ENCODE peak calls at places on chromosomes 16 and 17, in seven cellular contexts. One of them, this sample, is unnamed.

GRCh38 chr17:34222732-34223486 is 32.2 kb upstream of the CCL2 start:
- DNase-seq in HCT116: no peak
- DNase-seq in HepG2: no peak
- DNase-seq in A549: no peak
- DNase-seq in H1: no peak
- DNase-seq in SK-N-SH: no peak
- DNase-seq in K562: no peak
- DNase-seq in this sample: no peak

GRCh38 chr17:77811521-77811920 is 147.0 kb upstream of the TNRC6C start:
- DNase-seq in HCT116: no peak
- DNase-seq in HepG2: no peak
- DNase-seq in A549: no peak
- DNase-seq in H1: no peak
- DNase-seq in SK-N-SH: no peak
- DNase-seq in K562: no peak
- DNase-seq in this sample: no peak

GRCh38 chr17:59154335-59154720 is 658 bp downstream of the SKA2 start:
- DNase-seq in HCT116: no peak
- DNase-seq in HepG2: peak
- DNase-seq in A549: peak
- DNase-seq in H1: peak
- DNase-seq in SK-N-SH: peak
- DNase-seq in K562: peak
- DNase-seq in this sample: peak

GRCh38 chr17:6706996-6707395 is 6.2 kb downstream of the SLC13A5 start:
- DNase-seq in HCT116: no peak
- DNase-seq in HepG2: no peak
- DNase-seq in A549: no peak
- DNase-seq in H1: no peak
- DNase-seq in SK-N-SH: no peak
- DNase-seq in K562: no peak
- DNase-seq in this sample: no peak

GRCh38 chr16:81633680-81634379 is 145.3 kb upstream of the PLCG2 start:
- DNase-seq in HCT116: no peak
- DNase-seq in HepG2: no peak
- DNase-seq in A549: no peak
- DNase-seq in H1: no peak
- DNase-seq in SK-N-SH: no peak
- DNase-seq in K562: peak
- DNase-seq in this sample: no peak

GRCh38 chr17:43846963-43847369 is at the start of gene CD300LG:
- DNase-seq in HCT116: no peak
- DNase-seq in HepG2: no peak
- DNase-seq in A549: no peak
- DNase-seq in H1: peak
- DNase-seq in SK-N-SH: peak
- DNase-seq in K562: no peak
- DNase-seq in this sample: no peak

GRCh38 chr17:13635951-13636350 is 34.2 kb upstream of the HS3ST3A1 start:
- DNase-seq in HCT116: no peak
- DNase-seq in HepG2: no peak
- DNase-seq in A549: no peak
- DNase-seq in H1: no peak
- DNase-seq in SK-N-SH: no peak
- DNase-seq in K562: no peak
- DNase-seq in this sample: no peak

GRCh38 chr17:70896843-70897242 is 727.5 kb downstream of the KCNJ2 start:
- DNase-seq in HCT116: no peak
- DNase-seq in HepG2: no peak
- DNase-seq in A549: no peak
- DNase-seq in H1: no peak
- DNase-seq in SK-N-SH: no peak
- DNase-seq in K562: no peak
- DNase-seq in this sample: no peak

GRCh38 chr16:4233431-4233830 is 8.4 kb downstream of the SRL start:
- DNase-seq in HCT116: no peak
- DNase-seq in HepG2: no peak
- DNase-seq in A549: no peak
- DNase-seq in H1: no peak
- DNase-seq in SK-N-SH: no peak
- DNase-seq in K562: no peak
- DNase-seq in this sample: peak

GRCh38 chr17:82772026-82772425 is 20.2 kb downstream of the TBCD start:
- DNase-seq in HCT116: no peak
- DNase-seq in HepG2: peak
- DNase-seq in A549: peak
- DNase-seq in H1: no peak
- DNase-seq in SK-N-SH: no peak
- DNase-seq in K562: no peak
- DNase-seq in this sample: peak

GRCh38 chr17:82765357-82765756 is 13.5 kb downstream of the TBCD start:
- DNase-seq in HCT116: no peak
- DNase-seq in HepG2: no peak
- DNase-seq in A549: no peak
- DNase-seq in H1: no peak
- DNase-seq in SK-N-SH: no peak
- DNase-seq in K562: peak
- DNase-seq in this sample: no peak

GRCh38 chr17:82769041-82769440 is 17.2 kb downstream of the TBCD start:
- DNase-seq in HCT116: no peak
- DNase-seq in HepG2: no peak
- DNase-seq in A549: no peak
- DNase-seq in H1: no peak
- DNase-seq in SK-N-SH: peak
- DNase-seq in K562: no peak
- DNase-seq in this sample: no peak

DNA sequence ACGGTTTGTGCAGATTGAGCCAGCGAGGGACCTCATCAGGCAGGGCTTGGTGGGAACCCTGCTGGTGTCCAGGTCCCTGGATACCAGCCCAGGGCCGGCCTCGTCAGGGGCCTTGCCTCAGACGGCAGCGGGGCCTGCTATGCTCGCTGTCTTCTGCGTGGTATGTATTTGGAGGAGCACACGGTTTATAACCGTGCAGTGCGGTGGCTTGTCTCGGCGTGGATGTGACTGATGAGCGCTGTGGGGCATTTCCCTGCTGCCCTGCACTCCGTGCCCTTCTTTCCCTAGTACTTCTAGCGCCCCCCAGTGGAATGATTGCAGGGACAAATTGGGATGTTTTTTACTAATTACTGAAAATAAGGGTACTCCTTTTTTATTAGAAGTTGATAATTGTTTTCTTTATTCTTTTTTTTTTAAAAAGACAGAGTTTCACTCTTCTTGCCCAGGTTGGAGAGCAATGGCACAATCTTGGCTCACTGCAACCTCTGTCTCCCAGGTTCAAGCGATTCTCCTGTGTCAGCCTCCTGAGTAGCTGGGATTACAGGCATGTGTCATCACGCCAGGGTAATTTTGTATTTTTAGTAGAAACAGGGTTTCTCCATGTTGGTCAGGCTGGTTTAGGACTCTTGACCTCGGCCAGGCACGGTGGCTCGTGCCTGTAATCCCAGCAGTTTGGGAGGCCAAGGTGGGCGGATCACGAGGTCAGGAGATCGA is 15.3 kb downstream of the TBCD start:
- DNase-seq in HCT116: no peak
- DNase-seq in HepG2: peak
- DNase-seq in A549: peak
- DNase-seq in H1: peak
- DNase-seq in SK-N-SH: peak
- DNase-seq in K562: peak
- DNase-seq in this sample: peak
- TF ChIP-seq RAD21 in HCT116: peak
- TF ChIP-seq RAD21 in HepG2: peak
- TF ChIP-seq RAD21 in A549: peak
- TF ChIP-seq RAD21 in H1: peak
- TF ChIP-seq RAD21 in SK-N-SH: peak
- TF ChIP-seq RAD21 in K562: peak
- TF ChIP-seq RAD21 in this sample: peak

GRCh38 chr17:66185842-66186241 is 6.1 kb downstream of the CEP112 start:
- DNase-seq in HCT116: no peak
- DNase-seq in HepG2: no peak
- DNase-seq in A549: no peak
- DNase-seq in H1: no peak
- DNase-seq in SK-N-SH: no peak
- DNase-seq in K562: no peak
- DNase-seq in this sample: no peak

GRCh38 chr17:66190738-66191606 is 961 bp downstream of the CEP112 start:
- DNase-seq in HCT116: no peak
- DNase-seq in HepG2: peak
- DNase-seq in A549: peak
- DNase-seq in H1: no peak
- DNase-seq in SK-N-SH: peak
- DNase-seq in K562: no peak
- DNase-seq in this sample: peak

GRCh38 chr17:66192378-66192687 is 400 bp upstream of the CEP112 start:
- DNase-seq in HCT116: no peak
- DNase-seq in HepG2: no peak
- DNase-seq in A549: no peak
- DNase-seq in H1: no peak
- DNase-seq in SK-N-SH: no peak
- DNase-seq in K562: no peak
- DNase-seq in this sample: no peak

GRCh38 chr17:66187718-66188117 is 4.2 kb downstream of the CEP112 start:
- DNase-seq in HCT116: no peak
- DNase-seq in HepG2: no peak
- DNase-seq in A549: no peak
- DNase-seq in H1: no peak
- DNase-seq in SK-N-SH: no peak
- DNase-seq in K562: no peak
- DNase-seq in this sample: no peak

DNA sequence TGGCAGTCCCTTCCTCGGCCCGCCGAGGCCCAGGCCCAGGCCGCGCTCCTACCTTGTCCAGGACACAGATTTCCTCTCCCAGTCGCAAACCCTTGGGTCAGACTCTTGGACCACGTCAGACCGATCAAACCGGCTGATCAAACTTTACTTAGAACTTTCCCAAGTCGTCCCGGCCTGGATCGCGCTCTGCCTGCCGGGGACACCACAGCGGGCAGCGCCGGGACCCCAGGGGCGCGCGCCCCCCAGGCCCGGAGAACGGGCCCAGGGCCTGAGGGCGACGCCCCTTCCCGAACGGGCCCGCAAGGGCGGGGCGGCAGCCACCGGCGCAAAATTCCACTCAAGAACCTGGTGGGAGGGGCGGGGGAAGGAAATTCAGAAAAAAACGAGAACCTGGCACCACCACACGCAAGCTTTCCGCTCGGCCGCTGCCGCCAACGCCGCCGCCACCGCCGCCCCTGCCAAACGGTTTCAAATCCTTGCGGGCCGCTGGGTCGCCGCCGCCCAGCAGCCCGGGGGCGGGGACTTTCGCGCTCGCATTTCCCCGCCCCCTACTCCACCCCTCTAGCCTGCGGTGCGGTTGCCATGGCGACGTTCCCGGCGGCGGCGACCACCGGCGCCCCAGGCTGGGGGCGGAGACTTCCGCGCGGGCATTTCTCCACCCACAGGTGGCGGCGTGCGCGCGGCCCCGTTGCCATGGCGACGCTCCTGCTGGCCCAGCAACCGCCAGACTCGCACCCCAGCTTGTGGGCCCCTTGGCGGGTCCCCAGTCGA is at the start of gene CEP112:
- DNase-seq in HCT116: peak
- DNase-seq in HepG2: peak
- DNase-seq in A549: peak
- DNase-seq in H1: peak
- DNase-seq in SK-N-SH: peak
- DNase-seq in K562: peak
- DNase-seq in this sample: peak
- TF ChIP-seq RAD21 in HCT116: no peak
- TF ChIP-seq RAD21 in HepG2: no peak
- TF ChIP-seq RAD21 in A549: no peak
- TF ChIP-seq RAD21 in H1: no peak
- TF ChIP-seq RAD21 in SK-N-SH: no peak
- TF ChIP-seq RAD21 in K562: no peak
- TF ChIP-seq RAD21 in this sample: no peak

GRCh38 chr16:53654946-53655345 is 48.7 kb downstream of the RPGRIP1L start:
- DNase-seq in HCT116: no peak
- DNase-seq in HepG2: no peak
- DNase-seq in A549: no peak
- DNase-seq in H1: no peak
- DNase-seq in SK-N-SH: no peak
- DNase-seq in K562: no peak
- DNase-seq in this sample: no peak

GRCh38 chr16:53651357-53651756 is 52.3 kb downstream of the RPGRIP1L start:
- DNase-seq in HCT116: no peak
- DNase-seq in HepG2: no peak
- DNase-seq in A549: no peak
- DNase-seq in H1: no peak
- DNase-seq in SK-N-SH: no peak
- DNase-seq in K562: no peak
- DNase-seq in this sample: no peak
- TF ChIP-seq RAD21 in HCT116: no peak
- TF ChIP-seq RAD21 in HepG2: no peak
- TF ChIP-seq RAD21 in A549: no peak
- TF ChIP-seq RAD21 in H1: no peak
- TF ChIP-seq RAD21 in SK-N-SH: no peak
- TF ChIP-seq RAD21 in K562: no peak
- TF ChIP-seq RAD21 in this sample: no peak

DNA sequence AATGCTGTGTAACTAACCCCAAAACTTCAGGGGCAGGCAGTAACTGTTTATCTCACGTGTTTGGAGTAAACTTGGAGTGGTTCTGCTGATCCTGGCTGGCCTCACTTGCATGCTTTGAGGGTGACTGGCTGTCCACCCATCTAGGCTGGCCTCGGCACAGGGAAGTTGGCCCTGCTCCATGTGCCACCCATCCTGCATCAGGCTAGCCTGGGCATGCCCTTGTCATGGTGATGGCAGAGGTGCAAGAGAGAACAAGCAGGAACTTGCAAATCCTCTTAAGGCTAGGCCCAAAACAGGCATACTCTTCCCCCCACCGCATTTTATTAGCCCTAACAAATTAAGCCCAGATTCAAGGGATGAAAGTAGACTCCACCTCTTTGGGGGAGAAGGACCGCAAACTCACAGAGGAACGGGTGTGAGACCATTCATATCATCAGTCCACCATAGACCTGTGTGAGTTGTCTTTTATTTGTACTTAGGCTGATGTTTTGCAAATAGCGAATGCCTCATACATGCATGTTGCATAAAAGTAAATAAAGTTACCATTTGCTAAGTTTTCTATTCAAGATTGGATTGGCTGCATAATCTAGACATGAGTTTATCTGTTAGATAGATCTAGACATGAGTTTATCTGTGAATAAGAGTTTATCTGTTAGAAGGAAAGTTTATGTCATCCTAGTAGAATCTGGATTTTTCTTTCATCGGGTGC is 221.0 kb downstream of the CCDC182 start:
- DNase-seq in HCT116: peak
- DNase-seq in HepG2: no peak
- DNase-seq in A549: peak
- DNase-seq in H1: no peak
- DNase-seq in SK-N-SH: no peak
- DNase-seq in K562: no peak
- DNase-seq in this sample: peak
- TF ChIP-seq RAD21 in HCT116: no peak
- TF ChIP-seq RAD21 in HepG2: no peak
- TF ChIP-seq RAD21 in A549: peak
- TF ChIP-seq RAD21 in H1: no peak
- TF ChIP-seq RAD21 in SK-N-SH: no peak
- TF ChIP-seq RAD21 in K562: no peak
- TF ChIP-seq RAD21 in this sample: no peak

GRCh38 chr17:31595076-31595475 is 203.6 kb downstream of the RAB11FIP4 start:
- DNase-seq in HCT116: no peak
- DNase-seq in HepG2: no peak
- DNase-seq in A549: no peak
- DNase-seq in H1: no peak
- DNase-seq in SK-N-SH: no peak
- DNase-seq in K562: no peak
- DNase-seq in this sample: peak
- TF ChIP-seq RAD21 in HCT116: no peak
- TF ChIP-seq RAD21 in HepG2: no peak
- TF ChIP-seq RAD21 in A549: no peak
- TF ChIP-seq RAD21 in H1: no peak
- TF ChIP-seq RAD21 in SK-N-SH: no peak
- TF ChIP-seq RAD21 in K562: no peak
- TF ChIP-seq RAD21 in this sample: no peak

This sample was measured in IMR-90.